ENCODE peak calls at places on chromosomes 3 and 15, in four cellular contexts. One of them, this sample, is unnamed.

GRCh38 chr15:81859737-81860516 is 185.9 kb downstream of the MEX3B start:
- DNase-seq in PC-9: no peak
- DNase-seq in AG04450: no peak
- DNase-seq in transverse colon: no peak
- DNase-seq in this sample: no peak

GRCh38 chr15:42066764-42067415 is 27.5 kb downstream of the PLA2G4D start:
- DNase-seq in AG04450: no peak
- DNase-seq in transverse colon: no peak
- DNase-seq in PC-9: no peak
- DNase-seq in this sample: no peak

GRCh38 chr3:177574232-177574856 is 377.1 kb upstream of the TBL1XR1 start:
- DNase-seq in transverse colon: peak; percentile 59
- DNase-seq in PC-9: no peak
- DNase-seq in AG04450: peak; percentile 46
- DNase-seq in this sample: peak; percentile 71

GRCh38 chr15:53762916-53763315 is 3.5 kb upstream of the WDR72 start:
- DNase-seq in AG04450: no peak
- DNase-seq in PC-9: no peak
- DNase-seq in transverse colon: no peak
- DNase-seq in this sample: no peak

GRCh38 chr3:47412842-47413520 is 32.2 kb downstream of the PTPN23 start:
- DNase-seq in AG04450: no peak
- DNase-seq in transverse colon: no peak
- DNase-seq in PC-9: no peak
- DNase-seq in this sample: no peak

GRCh38 chr3:175108613-175109151 is 249.5 kb downstream of the NAALADL2 start:
- DNase-seq in AG04450: no peak
- DNase-seq in transverse colon: no peak
- DNase-seq in PC-9: no peak
- DNase-seq in this sample: no peak

GRCh38 chr15:77569647-77570186 is 63.0 kb downstream of the LINGO1 start:
- DNase-seq in AG04450: no peak
- DNase-seq in transverse colon: no peak
- DNase-seq in PC-9: no peak
- DNase-seq in this sample: peak; percentile 58

GRCh38 chr3:58134468-58134867 is 76.3 kb downstream of the DNASE1L3 start:
- DNase-seq in AG04450: no peak
- DNase-seq in transverse colon: no peak
- DNase-seq in PC-9: no peak
- DNase-seq in this sample: no peak

GRCh38 chr3:108297636-108298035 is 1.3 kb downstream of the HHLA2 start:
- DNase-seq in PC-9: peak; percentile 3
- DNase-seq in transverse colon: no peak
- DNase-seq in AG04450: no peak
- DNase-seq in this sample: no peak

GRCh38 chr3:42421818-42422796 is 11.7 kb upstream of the LYZL4 start:
- DNase-seq in transverse colon: no peak
- DNase-seq in AG04450: no peak
- DNase-seq in PC-9: no peak
- DNase-seq in this sample: no peak

GRCh38 chr3:146184616-146185015 is 23.6 kb upstream of the PLOD2 start:
- DNase-seq in transverse colon: no peak
- DNase-seq in PC-9: no peak
- DNase-seq in AG04450: no peak
- DNase-seq in this sample: peak; percentile 29

GRCh38 chr3:112557980-112558379 is 3.8 kb downstream of the ATG3 start:
- DNase-seq in PC-9: no peak
- DNase-seq in AG04450: no peak
- DNase-seq in transverse colon: no peak
- DNase-seq in this sample: no peak

GRCh38 chr3:188229726-188230125 is 75.8 kb downstream of the LPP start:
- DNase-seq in transverse colon: no peak
- DNase-seq in PC-9: no peak
- DNase-seq in AG04450: no peak
- DNase-seq in this sample: no peak

GRCh38 chr3:17935217-17935616 is 192.8 kb upstream of the TBC1D5 start:
- DNase-seq in transverse colon: no peak
- DNase-seq in PC-9: no peak
- DNase-seq in AG04450: no peak
- DNase-seq in this sample: no peak

GRCh38 chr3:46669191-46669999 is 24.1 kb downstream of the ALS2CL start:
- DNase-seq in transverse colon: peak; percentile 4
- DNase-seq in PC-9: no peak
- DNase-seq in AG04450: no peak
- DNase-seq in this sample: no peak

GRCh38 chr3:114745322-114746240 is 401.5 kb downstream of the ZBTB20 start:
- DNase-seq in AG04450: no peak
- DNase-seq in PC-9: no peak
- DNase-seq in transverse colon: no peak
- DNase-seq in this sample: peak; percentile 74

GRCh38 chr3:127457094-127457475 is 133.4 kb downstream of the TPRA1 start:
- DNase-seq in transverse colon: peak; percentile 13
- DNase-seq in AG04450: no peak
- DNase-seq in PC-9: no peak
- DNase-seq in this sample: peak; percentile 18

GRCh38 chr3:17070560-17070959 is 185.8 kb downstream of the PLCL2 start:
- DNase-seq in PC-9: no peak
- DNase-seq in transverse colon: peak; percentile 44
- DNase-seq in AG04450: no peak
- DNase-seq in this sample: peak; percentile 63

GRCh38 chr15:85035980-85036379 is 54.3 kb downstream of the PDE8A start:
- DNase-seq in transverse colon: no peak
- DNase-seq in PC-9: no peak
- DNase-seq in AG04450: no peak
- DNase-seq in this sample: no peak

GRCh38 chr3:45981321-45982038 is 14.1 kb downstream of the FYCO1 start:
- DNase-seq in PC-9: no peak
- DNase-seq in AG04450: no peak
- DNase-seq in transverse colon: no peak
- DNase-seq in this sample: peak; percentile 75

GRCh38 chr3:135994708-135995335 is 29.3 kb downstream of the PPP2R3A start:
- DNase-seq in transverse colon: no peak
- DNase-seq in PC-9: no peak
- DNase-seq in AG04450: no peak
- DNase-seq in this sample: no peak

GRCh38 chr15:73050561-73051297 is 1.5 kb upstream of the NEO1 start:
- DNase-seq in transverse colon: no peak
- DNase-seq in PC-9: no peak
- DNase-seq in AG04450: no peak
- DNase-seq in this sample: no peak
- H3K4me3 ChIP-seq in transverse colon: peak overlapping the region; percentile 98
- H3K4me3 ChIP-seq in PC-9: peak overlapping the region; percentile 93
- H3K4me3 ChIP-seq in AG04450: no peak overlapping the region
- H3K4me3 ChIP-seq in this sample: no peak overlapping the region

DNA sequence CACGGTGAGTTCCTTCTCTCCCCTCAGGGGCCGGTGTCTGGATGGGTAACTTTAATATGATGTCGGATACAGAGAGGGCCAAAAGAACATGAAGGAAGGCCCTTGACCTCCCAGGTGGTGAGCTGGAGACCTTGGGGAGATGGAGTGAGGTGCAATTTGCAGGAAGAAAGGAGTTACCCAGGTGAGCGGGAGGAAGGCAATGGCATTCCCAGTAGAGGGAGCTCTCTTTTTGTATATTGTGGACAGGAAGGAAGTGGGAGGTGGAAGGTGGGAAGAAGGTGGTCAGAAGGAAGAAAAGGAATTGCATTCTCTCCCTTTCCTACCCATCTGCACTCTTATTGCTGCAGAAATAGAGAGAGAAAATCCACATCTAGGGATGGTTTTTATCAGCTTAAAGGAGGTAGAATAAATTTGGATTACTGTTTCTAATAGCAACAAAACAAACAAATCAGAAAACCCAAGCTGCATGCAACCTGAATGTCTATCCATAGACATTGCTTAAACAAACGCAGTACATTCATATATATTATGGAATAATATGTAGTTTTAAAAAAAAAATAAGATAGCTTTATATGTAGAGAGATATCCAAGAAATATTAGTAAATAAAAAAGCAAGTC is 169.0 kb upstream of the TSC22D2 start:
- DNase-seq in PC-9: peak; percentile 41
- DNase-seq in transverse colon: peak; percentile 38
- DNase-seq in AG04450: no peak
- DNase-seq in this sample: no peak
- TF ChIP-seq CTCF in PC-9: peak; percentile 62
- TF ChIP-seq CTCF in transverse colon: peak; percentile 31
- TF ChIP-seq CTCF in AG04450: peak; percentile 27
- TF ChIP-seq CTCF in this sample: peak; percentile 43

DNA sequence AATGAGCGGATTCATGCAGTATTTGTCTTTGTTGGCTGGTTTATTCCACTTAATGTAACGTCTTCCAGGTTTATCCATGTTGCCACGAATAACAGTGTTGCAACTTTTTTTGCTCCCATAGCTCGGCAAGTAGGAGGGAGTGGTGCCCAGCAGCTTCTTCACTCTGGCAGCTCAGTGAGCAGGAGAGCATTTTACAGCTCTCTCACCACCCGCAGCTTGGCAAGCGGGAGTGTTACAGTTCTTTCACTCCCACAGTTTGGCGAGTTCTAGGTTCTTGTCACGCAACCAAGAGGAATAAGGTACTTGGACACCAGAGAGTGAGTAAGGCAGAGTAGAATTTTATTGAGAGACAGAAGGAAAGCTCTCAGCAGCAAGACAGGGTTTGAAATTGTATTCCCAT is 935.2 kb downstream of the TBL1XR1 start:
- DNase-seq in transverse colon: peak; percentile 17
- DNase-seq in PC-9: no peak
- DNase-seq in AG04450: no peak
- DNase-seq in this sample: no peak
- H3K4me3 ChIP-seq in transverse colon: no peak overlapping the region
- H3K4me3 ChIP-seq in PC-9: no peak overlapping the region
- H3K4me3 ChIP-seq in AG04450: no peak overlapping the region
- H3K4me3 ChIP-seq in this sample: no peak overlapping the region

DNA sequence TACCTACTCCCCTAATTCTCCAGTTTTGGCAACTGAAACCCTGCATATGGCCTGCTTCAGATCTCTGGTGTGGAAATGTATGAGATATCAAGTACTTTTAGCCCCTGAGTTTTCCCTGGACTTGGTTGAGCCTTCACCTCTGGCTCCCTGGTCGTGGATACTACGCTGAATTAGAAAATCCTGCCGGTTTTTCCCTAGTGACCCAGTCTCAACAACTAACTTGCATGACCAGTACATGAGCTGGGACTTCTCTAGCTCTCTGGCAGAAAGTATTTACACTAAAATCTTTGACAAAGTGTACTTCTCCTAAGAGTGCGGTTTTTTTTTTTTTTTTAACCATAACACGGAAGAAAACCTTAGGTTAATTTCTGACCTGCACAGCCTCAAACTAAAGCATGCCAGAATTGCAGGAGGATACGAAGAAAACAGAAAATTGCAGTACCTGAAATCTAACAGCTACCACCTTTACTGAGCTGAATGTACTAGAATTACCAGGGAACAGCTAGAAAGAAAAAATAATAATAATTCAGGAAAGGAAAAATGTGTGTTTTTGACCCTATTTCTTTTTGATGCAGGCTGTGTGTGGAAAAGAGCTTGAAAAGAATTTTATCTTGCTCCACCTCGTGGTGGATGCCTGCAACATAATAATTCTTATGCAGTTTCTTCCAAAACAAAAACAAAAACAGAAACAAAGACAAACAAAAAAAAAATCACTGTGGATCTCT is 165.6 kb downstream of the GMNC start:
- DNase-seq in transverse colon: no peak
- DNase-seq in PC-9: no peak
- DNase-seq in AG04450: no peak
- DNase-seq in this sample: peak; percentile 68
- TF ChIP-seq CTCF in transverse colon: peak; percentile 26
- TF ChIP-seq CTCF in PC-9: peak; percentile 85
- TF ChIP-seq CTCF in AG04450: peak; percentile 65
- TF ChIP-seq CTCF in this sample: peak; percentile 60

GRCh38 chr3:184582998-184583344 is 21.4 kb downstream of the EPHB3 start:
- DNase-seq in AG04450: no peak
- DNase-seq in PC-9: no peak
- DNase-seq in transverse colon: no peak
- DNase-seq in this sample: no peak
- H3K4me3 ChIP-seq in AG04450: peak overlapping the region; percentile 35
- H3K4me3 ChIP-seq in PC-9: no peak overlapping the region
- H3K4me3 ChIP-seq in transverse colon: peak overlapping the region; percentile 41
- H3K4me3 ChIP-seq in this sample: peak overlapping the region; percentile 45

GRCh38 chr3:38588276-38588971 is 61.1 kb downstream of the SCN5A start:
- DNase-seq in PC-9: no peak
- DNase-seq in AG04450: no peak
- DNase-seq in transverse colon: peak; percentile 2
- DNase-seq in this sample: no peak

GRCh38 chr3:38586546-38587520 is 62.7 kb downstream of the SCN5A start:
- DNase-seq in AG04450: no peak
- DNase-seq in PC-9: no peak
- DNase-seq in transverse colon: peak; percentile 4
- DNase-seq in this sample: no peak

GRCh38 chr3:38588995-38589937 is 60.2 kb downstream of the SCN5A start:
- DNase-seq in transverse colon: peak; percentile 2
- DNase-seq in AG04450: no peak
- DNase-seq in PC-9: no peak
- DNase-seq in this sample: no peak

GRCh38 chr3:38587548-38588131 is 61.8 kb downstream of the SCN5A start:
- DNase-seq in PC-9: no peak
- DNase-seq in AG04450: no peak
- DNase-seq in transverse colon: peak; percentile 2
- DNase-seq in this sample: no peak

DNA sequence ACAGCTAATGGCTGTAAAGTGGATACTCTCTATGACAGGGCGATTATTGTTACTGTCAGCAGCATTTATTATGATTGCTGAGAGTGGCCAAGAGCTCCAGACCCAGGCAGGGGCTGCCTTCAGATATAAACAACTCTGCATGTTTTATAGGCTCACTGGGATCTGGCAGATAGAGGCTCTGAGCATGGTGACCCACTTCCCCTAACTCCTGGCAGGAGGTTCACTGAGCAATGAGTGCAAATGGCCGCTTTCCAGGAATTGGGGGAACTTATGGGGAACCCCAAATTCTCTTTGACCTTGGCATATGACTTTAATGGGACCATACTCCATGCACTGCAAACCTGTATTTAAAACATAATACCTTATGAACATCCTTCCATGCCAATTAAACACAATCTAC is 59.0 kb downstream of the SCN5A start:
- DNase-seq in transverse colon: peak; percentile 2
- DNase-seq in AG04450: no peak
- DNase-seq in PC-9: no peak
- DNase-seq in this sample: no peak
- TF ChIP-seq CTCF in transverse colon: no peak
- TF ChIP-seq CTCF in AG04450: no peak
- TF ChIP-seq CTCF in PC-9: no peak
- TF ChIP-seq CTCF in this sample: no peak

GRCh38 chr3:141385386-141386079 is 17.2 kb downstream of the ZBTB38 start:
- DNase-seq in PC-9: no peak
- DNase-seq in transverse colon: no peak
- DNase-seq in AG04450: no peak
- DNase-seq in this sample: no peak

GRCh38 chr3:141383555-141384129 is 15.3 kb downstream of the ZBTB38 start:
- DNase-seq in transverse colon: no peak
- DNase-seq in PC-9: no peak
- DNase-seq in AG04450: no peak
- DNase-seq in this sample: peak; percentile 57

GRCh38 chr3:141384157-141384556 is 15.9 kb downstream of the ZBTB38 start:
- DNase-seq in PC-9: no peak
- DNase-seq in AG04450: no peak
- DNase-seq in transverse colon: no peak
- DNase-seq in this sample: no peak

GRCh38 chr3:141386080-141386594 is 17.8 kb downstream of the ZBTB38 start:
- DNase-seq in AG04450: no peak
- DNase-seq in PC-9: no peak
- DNase-seq in transverse colon: no peak
- DNase-seq in this sample: no peak

GRCh38 chr3:141384575-141384974 is 16.3 kb downstream of the ZBTB38 start:
- DNase-seq in transverse colon: no peak
- DNase-seq in PC-9: no peak
- DNase-seq in AG04450: no peak
- DNase-seq in this sample: no peak
- H3K4me3 ChIP-seq in transverse colon: no peak overlapping the region
- H3K4me3 ChIP-seq in PC-9: no peak overlapping the region
- H3K4me3 ChIP-seq in AG04450: peak overlapping the region; percentile 68
- H3K4me3 ChIP-seq in this sample: no peak overlapping the region

This sample was measured in fibroblast of villous mesenchyme.